ENCODE peak calls at places on chromosomes 6 and 20, in five cellular contexts. One of them, this sample, is unnamed.

GRCh38 chr6:36268478-36269248 is 1.2 kb upstream of the PNPLA1 start:
- DNase-seq in A549: no peak
- DNase-seq in pancreas: no peak
- DNase-seq in COR-L47: no peak
- DNase-seq in DMS53: no peak
- DNase-seq in this sample: peak

GRCh38 chr6:77657365-77657764 is 4.5 kb downstream of the MEI4 start:
- DNase-seq in A549: no peak
- DNase-seq in pancreas: no peak
- DNase-seq in COR-L47: no peak
- DNase-seq in DMS53: no peak
- DNase-seq in this sample: no peak

GRCh38 chr6:137206562-137206961 is 12.6 kb downstream of the IFNGR1 start:
- DNase-seq in A549: no peak
- DNase-seq in pancreas: no peak
- DNase-seq in COR-L47: no peak
- DNase-seq in DMS53: no peak
- DNase-seq in this sample: no peak

GRCh38 chr6:35725721-35726438 is 11.0 kb upstream of the ARMC12 start:
- DNase-seq in A549: no peak
- DNase-seq in pancreas: no peak
- DNase-seq in COR-L47: no peak
- DNase-seq in DMS53: peak
- DNase-seq in this sample: no peak

GRCh38 chr6:7523922-7524321 is 17.5 kb upstream of the DSP start:
- DNase-seq in A549: no peak
- DNase-seq in pancreas: no peak
- DNase-seq in COR-L47: no peak
- DNase-seq in DMS53: no peak
- DNase-seq in this sample: no peak

GRCh38 chr6:38443341-38443740 is 196.4 kb downstream of the BTBD9 start:
- DNase-seq in A549: no peak
- DNase-seq in pancreas: no peak
- DNase-seq in COR-L47: no peak
- DNase-seq in DMS53: no peak
- DNase-seq in this sample: peak

GRCh38 chr6:65819152-65819551 is 112.1 kb upstream of the EYS start:
- DNase-seq in A549: peak
- DNase-seq in pancreas: no peak
- DNase-seq in COR-L47: no peak
- DNase-seq in DMS53: peak
- DNase-seq in this sample: no peak

GRCh38 chr20:17725094-17725835 is 25.5 kb downstream of the BANF2 start:
- DNase-seq in A549: no peak
- DNase-seq in pancreas: peak
- DNase-seq in COR-L47: no peak
- DNase-seq in DMS53: peak
- DNase-seq in this sample: no peak

This sample was measured in EH.